ENCODE peak calls at places on chromosomes 4 and X, in eight cellular contexts. N, M, V, L, Q, S, J and Y are unnamed samples.
A peak's percentile ranks its signal among the peaks of the same experiment; 100 is the strongest.

GRCh38 chr4:889516-889915 is 42.6 kb downstream of the GAK start:
- DNase-seq in J (no peak), Q (no peak), S (no peak), M (no peak), N (no peak), V (no peak), L (no peak), Y (no peak)

GRCh38 chr4:8538703-8539567 is 41.3 kb upstream of the GPR78 start:
- DNase-seq in L (no peak), J (peak; percentile 18), Q (no peak), M (no peak), N (no peak), V (peak; percentile 65), S (no peak), Y (no peak)

GRCh38 chr4:40980318-40980883 is 230.6 kb downstream of the NSUN7 start:
- DNase-seq in L (no peak), N (no peak), J (no peak), M (no peak), S (no peak), V (no peak), Q (no peak), Y (no peak)

GRCh38 chr4:116358633-116359222 is 726.6 kb downstream of the TRAM1L1 start:
- DNase-seq in V (peak; percentile 45), N (no peak), J (no peak), M (no peak), L (no peak), Q (peak; percentile 86), S (peak; percentile 44), Y (peak; percentile 88)

GRCh38 chrX:138885886-138886285 is 174.4 kb upstream of the FGF13 start:
- DNase-seq in J (no peak), Q (no peak), S (no peak), M (no peak), N (no peak), L (no peak), V (peak; percentile 76), Y (no peak)

GRCh38 chr4:84470204-84470785 is 28.8 kb downstream of the NKX6-1 start:
- DNase-seq in M (no peak), N (no peak), V (no peak), Q (no peak), J (no peak), S (peak; percentile 6), L (no peak), Y (no peak)

GRCh38 chr4:86558799-86559198 is 35.3 kb upstream of the PTPN13 start:
- DNase-seq in M (no peak), S (no peak), N (no peak), L (no peak), J (no peak), V (no peak), Q (no peak), Y (no peak)

GRCh38 chrX:1205681-1206611 is 6.5 kb downstream of the CRLF2 start:
- DNase-seq in Q (no peak), V (peak; percentile 80), N (peak; percentile 64), M (no peak), J (no peak), S (no peak), L (no peak), Y (peak; percentile 62)

GRCh38 chr4:186780291-186781031 is 56.8 kb upstream of the FAT1 start:
- DNase-seq in S (no peak), J (no peak), V (no peak), M (no peak), N (no peak), L (no peak), Q (no peak), Y (no peak)

GRCh38 chrX:25524150-25524549 is 508.4 kb upstream of the ARX start:
- DNase-seq in M (no peak), J (no peak), L (no peak), V (no peak), N (no peak), S (no peak), Q (no peak), Y (no peak)

GRCh38 chr4:10640535-10641159 is 43.9 kb downstream of the CLNK start:
- DNase-seq in J (no peak), L (no peak), V (peak; percentile 65), Q (no peak), S (peak; percentile 53), M (no peak), N (no peak), Y (no peak)

GRCh38 chr4:99893991-99894981 is at the start of gene LAMTOR3:
- DNase-seq in V (peak; percentile 88), M (peak; percentile 89), L (peak; percentile 80), J (peak; percentile 96), N (peak; percentile 95), Q (peak; percentile 95), S (peak; percentile 92), Y (peak; percentile 92)

GRCh38 chrX:134146493-134146892 is 90.5 kb upstream of the CCDC160 start:
- DNase-seq in Q (no peak), L (no peak), M (no peak), S (no peak), V (no peak), J (no peak), N (no peak), Y (no peak)

GRCh38 chr4:155085843-155086530 is 122.4 kb upstream of the NPY2R start:
- DNase-seq in M (no peak), J (no peak), V (peak; percentile 58), Q (no peak), N (no peak), S (no peak), L (no peak), Y (no peak)

GRCh38 chrX:139929876-139930275 is 3.0 kb downstream of the ATP11C start:
- DNase-seq in Q (no peak), N (no peak), M (no peak), J (no peak), V (no peak), L (no peak), S (no peak), Y (no peak)

GRCh38 chrX:40132751-40133150 is 35.0 kb upstream of the BCOR start:
- DNase-seq in V (peak; percentile 86), M (peak; percentile 82), Q (no peak), J (peak; percentile 88), N (peak; percentile 92), S (no peak), L (no peak), Y (peak; percentile 37)

DNA sequence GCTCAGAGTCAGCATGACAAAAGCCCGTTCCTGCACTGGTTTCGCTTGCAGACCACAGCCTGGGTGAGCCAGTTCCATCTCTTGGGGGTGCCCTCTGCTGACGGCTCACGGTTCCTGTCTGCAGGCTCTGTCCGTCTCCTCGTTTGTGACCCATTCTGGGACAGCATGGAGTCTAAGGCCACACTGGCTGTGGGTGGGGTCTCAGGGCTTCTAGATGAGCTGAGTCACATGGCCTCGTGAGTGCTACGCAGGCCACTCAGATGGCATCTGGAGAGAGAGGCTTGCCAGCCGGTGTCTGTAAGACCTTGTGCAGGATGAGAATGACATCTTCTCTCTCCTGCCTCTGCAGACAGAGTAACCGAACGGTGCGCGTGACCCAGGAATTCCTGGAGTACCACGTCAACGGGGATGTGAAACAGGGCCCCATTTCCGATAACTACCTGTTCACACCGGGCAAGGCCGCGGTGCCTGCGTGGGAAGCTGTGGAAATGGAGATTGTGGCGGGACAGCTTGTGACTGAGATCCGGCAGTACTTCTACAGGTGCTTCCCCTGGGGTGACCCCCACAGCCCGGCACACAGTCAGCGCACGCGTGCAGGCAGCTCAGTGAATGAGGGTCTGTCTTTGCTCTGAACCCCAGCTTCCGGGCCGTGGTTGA is 31.6 kb upstream of the MRFAP1 start:
- DNase-seq in M (no peak), L (no peak), S (peak; percentile 23), Q (peak; percentile 81), N (no peak), J (no peak), V (no peak), Y (peak; percentile 33)
- H3K36me3 ChIP-seq in M (no peaks in the 10 kb centered on the region), L (peaks cover 52% of the 10 kb centered on the region), S (peaks cover 80% of the 10 kb centered on the region), Q (peaks cover 10% of the 10 kb centered on the region), N (peaks cover 68% of the 10 kb centered on the region), J (peaks cover 20% of the 10 kb centered on the region), V (peaks cover 12% of the 10 kb centered on the region), Y (peaks cover 4% of the 10 kb centered on the region)

DNA sequence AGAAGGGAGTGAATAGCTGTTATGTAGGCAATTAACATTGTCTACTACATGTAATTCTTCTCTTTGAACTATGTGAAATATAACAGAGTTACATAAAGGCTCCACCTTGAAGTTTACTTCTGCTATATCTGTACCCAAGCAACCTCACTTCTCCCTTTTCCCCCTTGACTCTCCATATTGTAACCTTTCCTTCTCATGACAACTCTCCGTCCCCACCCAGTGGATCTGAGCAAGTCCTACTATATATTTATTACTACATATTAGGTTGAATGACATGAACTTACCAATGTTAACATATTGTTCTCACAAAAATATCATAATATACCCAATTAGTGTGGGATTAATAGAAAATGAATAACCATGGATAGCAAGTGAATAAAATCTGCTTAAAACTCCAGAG is 93.2 kb upstream of the ATP8A1 start:
- DNase-seq in L (peak; percentile 13), N (no peak), Q (peak; percentile 42), J (no peak), M (no peak), V (no peak), S (no peak), Y (no peak)
- TF ChIP-seq CTCF in L (peak; percentile 59), N (no peak), Q (peak; percentile 31), J (peak; percentile 36), M (no peak), V (no peak), S (no peak), Y (no peak)

DNA sequence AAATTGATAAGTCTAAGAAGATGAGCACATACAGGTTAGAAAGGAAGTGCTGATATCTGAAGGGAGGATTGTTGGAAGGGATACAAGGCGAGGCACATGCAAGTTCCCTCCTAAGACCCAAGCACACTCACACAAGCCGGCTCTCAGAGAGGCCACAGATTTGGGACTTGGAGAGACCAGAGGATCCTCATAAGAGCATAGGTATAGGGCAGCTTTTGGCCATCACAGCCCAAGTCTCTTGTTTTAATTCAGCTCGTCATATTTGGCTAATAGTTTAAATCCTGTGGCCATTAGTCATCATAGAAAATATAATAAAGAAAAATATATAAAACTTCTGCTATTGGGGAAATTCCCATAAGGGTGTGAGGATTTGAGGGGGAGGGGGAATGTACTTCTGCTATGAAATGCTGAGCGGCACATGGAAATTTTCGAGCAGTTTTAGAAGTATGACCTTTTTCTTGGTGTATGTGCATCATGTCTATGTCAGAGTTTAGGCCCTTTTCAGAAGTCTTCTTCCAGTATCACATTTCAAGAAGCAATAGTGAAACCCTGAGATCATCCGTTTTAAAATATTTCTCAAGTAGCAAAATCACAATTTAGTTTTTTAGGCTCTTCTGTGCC is 97.7 kb downstream of the NFKB1 start:
- DNase-seq in N (no peak), M (no peak), L (no peak), Q (no peak), J (no peak), V (peak; percentile 31), S (no peak), Y (no peak)
- H3K36me3 ChIP-seq in N (peaks cover 40% of the 10 kb centered on the region), M (no peaks in the 10 kb centered on the region), L (peaks cover 40% of the 10 kb centered on the region), Q (peaks cover 28% of the 10 kb centered on the region), J (peaks cover 100% of the 10 kb centered on the region), V (peaks cover 4% of the 10 kb centered on the region), S (peaks cover 73% of the 10 kb centered on the region), Y (peaks cover 7% of the 10 kb centered on the region)

DNA sequence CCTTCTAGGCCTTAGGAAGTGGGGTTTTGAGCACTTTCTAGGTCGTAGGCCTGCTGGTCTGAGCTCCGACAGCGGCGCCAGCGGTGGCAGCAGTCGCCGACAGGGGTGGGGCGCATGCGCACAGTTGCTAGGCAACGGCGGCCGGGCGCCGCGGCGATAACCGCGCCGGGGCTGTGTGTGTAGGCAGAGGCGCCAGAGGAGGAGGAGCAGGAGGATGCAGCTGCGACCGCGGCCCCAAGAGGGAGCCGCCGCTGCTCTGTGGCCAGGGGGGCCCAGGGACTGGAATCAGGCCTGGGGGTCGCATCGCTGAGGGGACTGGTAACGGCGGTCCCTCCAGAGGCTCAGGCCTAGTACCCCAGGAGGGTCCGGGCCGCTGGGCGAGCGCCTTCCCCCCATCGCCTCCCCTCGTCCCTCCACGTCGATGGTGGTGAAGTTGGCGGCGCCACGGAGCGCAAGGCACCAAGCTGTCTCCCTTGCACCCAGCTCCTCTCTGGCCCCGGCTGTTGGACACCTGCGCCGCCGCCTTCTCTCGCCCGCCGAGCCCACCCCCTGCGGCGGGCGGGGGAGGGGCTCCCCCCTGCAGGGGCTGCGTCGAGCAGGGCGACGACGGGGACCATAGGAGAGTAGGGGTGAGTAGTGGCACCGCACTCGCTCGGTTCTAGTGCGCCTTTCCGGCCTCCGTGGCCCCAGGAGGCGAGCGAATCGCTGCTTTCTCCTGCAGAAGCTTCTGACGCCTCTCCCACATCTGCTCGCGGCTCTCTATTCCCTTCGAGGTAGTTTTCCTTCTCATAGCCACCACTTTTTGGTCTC is 58.6 kb upstream of the ZC4H2 start:
- DNase-seq in V (peak; percentile 38), N (peak; percentile 85), S (peak; percentile 87), J (peak; percentile 78), L (peak; percentile 70), M (peak; percentile 84), Q (peak; percentile 20), Y (peak; percentile 87)
- TF ChIP-seq CTCF in V (peak; percentile 50), N (peak; percentile 39), S (peak; percentile 68), J (no peak), L (peak; percentile 46), M (peak; percentile 59), Q (peak; percentile 3), Y (no peak)